ENCODE peak calls at places on chromosome 4, in five cellular contexts. D is HS-5; X is NCI-H748 treated with DMSO at 0.1 percent for 48 hours; K is hypothalamus; B is activated CD4-positive, alpha-beta T cell treated with anti-CD3 and anti-CD28 coated beads for 24 hours. M is an unnamed sample.

GRCh38 chr4:139814285-139815015 is 148.8 kb downstream of the MGST2 start:
- DNase-seq in D (no peak), X (peak), K (no peak), B (no peak), M (peak)

GRCh38 chr4:7594013-7594412 is 159.3 kb upstream of the PSAPL1 start:
- DNase-seq in D (no peak), X (no peak), K (no peak), B (no peak), M (no peak)

GRCh38 chr4:14345356-14345775 is 656.9 kb upstream of the CPEB2 start:
- DNase-seq in D (no peak), X (no peak), K (no peak), B (no peak), M (no peak)

GRCh38 chr4:84583871-84584373 is 995 bp downstream of the CDS1 start:
- DNase-seq in D (no peak), X (no peak), K (no peak), B (no peak), M (no peak)

GRCh38 chr4:97942951-97943350 is 200.3 kb downstream of the STPG2 start:
- DNase-seq in D (no peak), X (no peak), K (no peak), B (no peak), M (no peak)

GRCh38 chr4:176927664-176928063 is 134.9 kb upstream of the VEGFC start:
- DNase-seq in D (peak), X (no peak), K (no peak), B (no peak), M (no peak)

GRCh38 chr4:73019462-73020047 is 50.0 kb downstream of the COX18 start:
- DNase-seq in D (no peak), X (no peak), K (no peak), B (no peak), M (peak)

GRCh38 chr4:121711263-121712000 is 14.7 kb upstream of the ANXA5 start:
- DNase-seq in D (peak), X (no peak), K (peak), B (peak), M (no peak)

GRCh38 chr4:155161357-155161756 is 47.1 kb upstream of the NPY2R start:
- DNase-seq in D (no peak), X (no peak), K (no peak), B (no peak), M (no peak)

GRCh38 chr4:128675083-128675482 is 134.4 kb upstream of the JADE1 start:
- DNase-seq in D (no peak), X (no peak), K (no peak), B (no peak), M (no peak)

GRCh38 chr4:54986095-54986846 is 139.1 kb downstream of the KDR start:
- DNase-seq in D (no peak), X (no peak), K (no peak), B (no peak), M (no peak)

GRCh38 chr4:186587416-186588018 is 32.1 kb upstream of the MTNR1A start:
- DNase-seq in D (peak), X (no peak), K (no peak), B (peak), M (peak)

GRCh38 chr4:3480528-3481112 is 17.5 kb downstream of the DOK7 start:
- DNase-seq in D (no peak), X (no peak), K (no peak), B (peak), M (peak)

GRCh38 chr4:6730603-6731300 is 14.8 kb downstream of the BLOC1S4 start:
- DNase-seq in D (no peak), X (no peak), K (no peak), B (no peak), M (no peak)

GRCh38 chr4:16860506-16860905 is 37.9 kb downstream of the LDB2 start:
- DNase-seq in D (peak), X (no peak), K (no peak), B (no peak), M (no peak)

M was measured in NCI-H1436.